ENCODE peak calls at places on chromosome 19, in six cellular contexts. H is left ventricle myocardium inferior, B is neural progenitor cell, L is K562, P is Panc1, K is upper lobe of right lung. J is an unnamed sample. For H3K9me3, the result is how much of the 10 kb centered on the place peaks cover.

GRCh38 chr19:435056-435706 is 25.7 kb downstream of the SHC2 start:
- DNase-seq in H (no peak), B (no peak), L (no peak), P (no peak), K (no peak), J (no peak)

GRCh38 chr19:54325194-54325621 is 12.2 kb upstream of the LILRA5 start:
- DNase-seq in H (no peak), B (peak), L (peak), P (peak), K (peak), J (no peak)

GRCh38 chr19:46861691-46862503 is 1.1 kb downstream of the ARHGAP35 start:
- DNase-seq in H (no peak), B (peak), L (peak), P (no peak), K (peak), J (no peak)

GRCh38 chr19:8567522-8568172 is 9.6 kb downstream of the MYO1F start:
- DNase-seq in H (peak), B (no peak), L (no peak), P (no peak), K (no peak), J (no peak)

GRCh38 chr19:53655042-53655665 is 23.4 kb downstream of the DPRX start:
- DNase-seq in H (no peak), B (no peak), L (no peak), P (no peak), K (no peak), J (no peak)

GRCh38 chr19:46413262-46414031 is at the start of gene CCDC8:
- DNase-seq in H (peak), B (peak), L (peak), P (no peak), K (peak), J (peak)

GRCh38 chr19:10587022-10587838 is at the start of gene AP1M2:
- DNase-seq in H (no peak), B (no peak), L (no peak), P (no peak), K (peak), J (no peak)

GRCh38 chr19:2081873-2082810 is 14.0 kb downstream of the MOB3A start:
- DNase-seq in H (no peak), B (no peak), L (no peak), P (no peak), K (no peak), J (no peak)

GRCh38 chr19:31532034-31532433 is 182.8 kb upstream of the TSHZ3 start:
- DNase-seq in H (no peak), B (no peak), L (no peak), P (no peak), K (no peak), J (peak)

GRCh38 chr19:43768273-43769050 is 12.3 kb downstream of the KCNN4 start:
- DNase-seq in H (peak), B (no peak), L (peak), P (no peak), K (peak), J (peak)

GRCh38 chr19:46390121-46390858 is 23.1 kb downstream of the CCDC8 start:
- DNase-seq in H (no peak), B (no peak), L (no peak), P (no peak), K (peak), J (no peak)

GRCh38 chr19:29418106-29418684 is 107.6 kb upstream of the VSTM2B start:
- DNase-seq in H (no peak), B (peak), L (no peak), P (no peak), K (no peak), J (no peak)

GRCh38 chr19:23460656-23461055 is 65.4 kb upstream of the ZNF91 start:
- DNase-seq in H (no peak), B (no peak), L (no peak), P (no peak), K (no peak), J (no peak)
- H3K9me3 ChIP-seq in H (under half), B (under half), L (under half), P (under half), K (under half), J (under half)

DNA sequence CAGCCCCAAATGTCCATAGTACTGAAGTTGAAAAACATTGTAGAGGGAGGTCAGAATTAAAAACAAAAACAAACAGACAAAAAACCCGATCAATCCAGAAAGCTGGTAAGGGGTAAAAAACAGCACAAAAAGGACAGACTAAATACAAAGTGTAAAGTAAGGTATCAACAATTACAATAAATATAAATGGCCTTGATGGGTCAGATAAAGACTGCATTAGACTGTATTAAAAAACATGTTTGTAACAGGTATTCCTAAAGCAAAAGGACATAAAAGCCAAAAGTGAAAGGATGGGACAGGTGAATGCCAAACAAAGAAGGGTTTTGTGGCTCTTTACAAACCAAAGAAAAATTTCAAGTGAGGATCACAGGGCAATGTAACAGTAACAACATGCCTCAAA is 16.3 kb downstream of the ZNF329 start:
- DNase-seq in H (no peak), B (no peak), L (no peak), P (no peak), K (no peak), J (no peak)
- H3K9me3 ChIP-seq in H (half or more), B (half or more), L (under half), P (half or more), K (half or more), J (half or more)

GRCh38 chr19:37251308-37252229 is 33.6 kb downstream of the ZNF383 start:
- DNase-seq in H (peak), B (no peak), L (no peak), P (no peak), K (peak), J (peak)
- H3K9me3 ChIP-seq in H (half or more), B (under half), L (under half), P (under half), K (under half), J (half or more)

GRCh38 chr19:58217069-58217481 is 11.6 kb upstream of the ZNF544 start:
- DNase-seq in H (no peak), B (no peak), L (no peak), P (no peak), K (no peak), J (no peak)
- H3K9me3 ChIP-seq in H (half or more), B (under half), L (under half), P (under half), K (half or more), J (half or more)

GRCh38 chr19:12379732-12380443 is 14.4 kb upstream of the ZNF442 start:
- DNase-seq in H (no peak), B (no peak), L (no peak), P (no peak), K (no peak), J (no peak)

GRCh38 chr19:12380444-12380737 is 14.9 kb upstream of the ZNF442 start:
- DNase-seq in H (no peak), B (no peak), L (no peak), P (no peak), K (no peak), J (no peak)
- H3K9me3 ChIP-seq in H (half or more), B (under half), L (under half), P (under half), K (under half), J (under half)

GRCh38 chr19:58229255-58229639 is 533 bp downstream of the ZNF544 start:
- DNase-seq in H (no peak), B (peak), L (peak), P (no peak), K (no peak), J (no peak)
- H3K9me3 ChIP-seq in H (half or more), B (under half), L (under half), P (under half), K (under half), J (under half)

DNA sequence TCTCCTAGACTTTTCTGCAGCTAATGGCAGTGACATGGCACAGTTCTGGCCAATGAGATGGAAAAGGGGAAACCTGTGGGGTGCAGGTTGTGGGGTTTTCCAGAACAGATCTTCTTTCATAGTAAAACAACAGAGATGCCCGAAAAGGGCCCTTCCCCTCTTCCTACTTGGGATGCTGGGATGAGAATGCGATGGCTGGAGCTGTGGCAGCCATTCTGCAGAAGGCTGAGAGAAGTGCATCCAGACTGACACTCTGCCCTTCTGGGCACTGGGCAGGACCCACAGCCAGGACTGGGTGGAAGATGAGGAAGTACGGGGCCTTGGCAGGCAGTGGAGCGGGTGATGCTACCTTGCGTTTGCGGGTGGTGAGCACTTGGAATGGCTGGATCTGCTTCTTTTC is 16.9 kb upstream of the PLA2G4C start:
- DNase-seq in H (no peak), B (no peak), L (no peak), P (no peak), K (no peak), J (no peak)
- H3K9me3 ChIP-seq in H (under half), B (under half), L (under half), P (under half), K (under half), J (under half)

DNA sequence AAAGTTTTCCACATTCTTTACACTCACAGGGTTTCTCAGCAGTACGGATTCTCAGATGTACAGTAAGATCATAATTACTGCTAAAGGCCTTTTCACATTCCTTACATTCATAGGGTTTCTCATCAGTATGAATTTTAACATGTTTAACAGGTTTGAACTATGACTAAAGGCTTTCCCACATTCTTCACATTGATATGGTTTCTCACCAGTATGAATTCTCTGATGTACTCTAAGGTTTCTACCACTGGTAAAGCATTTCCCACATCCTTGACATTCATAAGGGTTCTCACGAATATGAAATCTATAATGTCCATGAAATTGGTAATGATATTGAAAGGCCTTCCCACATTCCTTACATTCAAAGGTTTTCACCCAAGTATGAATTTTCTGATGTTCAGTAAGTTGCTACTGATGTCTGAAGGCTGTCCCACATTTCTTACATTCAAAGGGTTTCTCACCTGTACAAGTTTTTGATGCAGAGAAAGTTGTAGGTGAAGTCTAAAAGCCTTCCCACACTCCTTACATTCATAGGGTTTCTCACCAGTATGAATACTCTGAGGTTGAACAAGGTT is 22.0 kb downstream of the ZNF780B start:
- DNase-seq in H (no peak), B (no peak), L (no peak), P (no peak), K (no peak), J (no peak)
- H3K9me3 ChIP-seq in H (half or more), B (half or more), L (under half), P (half or more), K (half or more), J (under half)

J was measured in right atrium auricular region.